ENCODE peak calls at places on chromosomes 2 and 18, in five cellular contexts. L, K, Q, S and M are unnamed samples.

GRCh38 chr2:18245375-18245774 is 315.1 kb downstream of the RDH14 start:
- DNase-seq in Q (no peak), K (no peak), S (no peak), L (no peak), M (no peak)

GRCh38 chr2:75680402-75680801 is 30.3 kb downstream of the GCFC2 start:
- DNase-seq in K (no peak), S (no peak), Q (no peak), L (no peak), M (no peak)

GRCh38 chr2:128646091-128646490 is 327.4 kb upstream of the HS6ST1 start:
- DNase-seq in L (no peak), K (no peak), Q (no peak), S (no peak), M (no peak)

GRCh38 chr2:27606611-27607010 is 22.2 kb downstream of the CCDC121 start:
- DNase-seq in L (no peak), K (no peak), S (no peak), Q (no peak), M (peak; percentile 83)

GRCh38 chr2:216922170-216922780 is 62.4 kb upstream of the TNP1 start:
- DNase-seq in Q (no peak), K (no peak), L (no peak), S (no peak), M (no peak)

GRCh38 chr2:133484106-133484505 is 84.2 kb downstream of the NCKAP5 start:
- DNase-seq in S (no peak), Q (no peak), L (no peak), K (no peak), M (peak; percentile 92)

GRCh38 chr2:112674229-112674628 is 28.5 kb downstream of the SLC20A1 start:
- DNase-seq in S (no peak), K (peak; percentile 58), L (no peak), Q (no peak), M (no peak)

GRCh38 chr2:72579595-72580180 is 246.1 kb downstream of the EXOC6B start:
- DNase-seq in Q (peak; percentile 27), K (peak; percentile 62), L (peak; percentile 74), S (no peak), M (peak; percentile 64)

GRCh38 chr2:36174920-36175319 is 180.7 kb upstream of the CRIM1 start:
- DNase-seq in K (no peak), Q (no peak), L (no peak), S (no peak), M (no peak)

GRCh38 chr2:195590199-195590865 is 66.7 kb upstream of the SLC39A10 start:
- DNase-seq in L (no peak), K (no peak), Q (no peak), S (no peak), M (no peak)

GRCh38 chr2:67938053-67938452 is 124.8 kb downstream of the C1D start:
- DNase-seq in K (no peak), L (no peak), Q (no peak), S (no peak), M (no peak)

DNA sequence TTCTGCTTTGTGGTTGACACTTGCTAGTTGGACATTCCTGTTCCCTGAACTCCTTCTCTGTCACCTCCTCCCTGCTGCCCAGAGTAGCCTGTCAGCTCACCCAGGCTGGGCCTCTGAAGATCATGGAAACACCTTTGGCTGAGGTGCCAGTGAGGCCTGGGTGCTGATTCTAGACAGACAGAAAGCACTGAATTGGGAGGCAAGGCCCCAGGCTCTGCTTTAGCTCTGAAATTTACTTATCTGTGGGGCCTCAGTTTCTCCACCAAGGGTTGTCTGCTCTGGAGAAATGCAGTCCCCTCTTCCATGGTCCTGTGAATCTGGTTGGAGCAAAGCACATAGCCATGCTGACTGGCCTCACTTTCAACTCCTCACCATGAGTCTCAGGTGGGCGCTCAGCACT is 104.6 kb upstream of the SIX3 start:
- DNase-seq in K (no peak), Q (no peak), L (no peak), S (no peak), M (no peak)
- TF ChIP-seq RCOR1 in K (no peak), Q (no peak), L (no peak), S (no peak), M (no peak)

GRCh38 chr2:32627441-32627900 is 379 bp upstream of the TTC27 start:
- DNase-seq in L (peak; percentile 36), K (no peak), Q (peak; percentile 68), S (no peak), M (peak; percentile 34)

GRCh38 chr2:32627901-32628645 is at the start of gene TTC27:
- DNase-seq in L (peak; percentile 97), K (peak; percentile 98), S (peak; percentile 81), Q (peak; percentile 98), M (peak; percentile 93)

GRCh38 chr2:32626591-32627221 is 1.1 kb upstream of the TTC27 start:
- DNase-seq in S (no peak), K (no peak), Q (peak; percentile 15), L (no peak), M (no peak)

GRCh38 chr2:32632089-32632488 is 4.2 kb downstream of the TTC27 start:
- DNase-seq in K (peak; percentile 75), L (peak; percentile 51), S (no peak), Q (no peak), M (peak; percentile 63)
- TF ChIP-seq RCOR1 in K (no peak), L (no peak), S (no peak), Q (no peak), M (no peak)

DNA sequence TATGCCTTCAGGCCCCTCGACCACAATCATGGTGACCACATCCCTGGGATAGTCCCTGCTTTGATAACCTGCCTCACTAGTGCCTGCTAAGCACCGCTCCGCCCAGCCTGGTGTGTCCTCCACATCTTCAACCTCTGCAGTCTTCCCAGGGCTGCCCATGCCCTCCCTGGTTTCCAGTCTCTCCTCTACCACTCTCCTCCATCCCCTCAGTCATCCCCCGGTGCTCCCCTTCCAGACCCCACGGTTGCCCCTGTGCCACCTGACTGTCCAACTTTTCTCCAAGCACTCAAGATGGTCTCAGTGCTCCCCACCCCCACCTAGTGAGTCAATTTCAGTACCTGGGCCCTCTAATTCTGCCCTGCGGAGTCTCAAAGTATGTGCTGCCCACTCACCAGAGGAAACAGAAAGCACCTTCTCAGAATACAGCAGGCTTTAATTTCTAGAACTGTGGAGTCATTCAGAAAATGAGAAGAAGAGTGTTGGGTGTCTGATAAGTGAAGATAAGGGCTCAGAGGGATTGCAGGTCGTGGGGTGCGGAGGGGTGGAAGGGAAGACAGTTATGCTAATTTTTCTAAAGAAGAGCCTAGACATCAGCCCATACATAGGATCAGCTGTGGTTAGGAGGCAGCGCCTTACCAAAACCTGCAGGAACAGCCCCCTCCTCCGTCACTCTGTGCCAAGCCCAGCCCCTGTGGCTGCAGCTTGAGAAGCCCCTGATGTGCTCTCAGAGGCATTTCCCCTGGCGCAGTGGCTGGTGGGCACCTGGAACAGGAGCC is 53.6 kb upstream of the CAB39 start:
- DNase-seq in L (no peak), S (peak; percentile 91), K (peak; percentile 92), Q (no peak), M (no peak)
- TF ChIP-seq RCOR1 in L (no peak), S (no peak), K (peak; percentile 89), Q (no peak), M (no peak)

GRCh38 chr2:105287692-105288091 is 41.8 kb downstream of the TGFBRAP1 start:
- DNase-seq in Q (peak; percentile 33), K (peak; percentile 72), L (peak; percentile 68), S (peak; percentile 4), M (peak; percentile 35)
- TF ChIP-seq RCOR1 in Q (no peak), K (no peak), L (no peak), S (no peak), M (no peak)

DNA sequence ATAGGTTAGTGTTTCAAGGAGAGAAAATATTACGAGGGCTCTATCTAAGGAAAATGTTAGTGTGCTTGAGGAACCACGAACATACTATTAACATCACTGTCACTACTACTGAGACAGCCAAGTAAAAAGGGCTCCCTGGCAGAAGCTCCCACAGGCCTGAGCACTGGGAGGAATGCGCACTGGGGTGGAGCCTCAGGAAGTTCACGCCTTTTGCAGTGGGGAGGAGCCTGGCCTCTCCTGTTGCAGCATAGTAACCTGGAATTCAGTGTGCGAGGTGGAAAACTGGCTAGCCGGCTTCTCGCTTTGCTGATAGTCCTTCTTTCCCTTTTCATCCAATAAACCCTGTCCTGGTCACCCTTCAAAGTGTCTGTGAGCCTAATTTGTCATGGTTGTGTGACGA is 250.3 kb downstream of the ERBB4 start:
- DNase-seq in K (no peak), S (no peak), L (no peak), Q (no peak), M (no peak)
- TF ChIP-seq RCOR1 in K (no peak), S (no peak), L (no peak), Q (no peak), M (no peak)

GRCh38 chr2:172864182-172864581 is 128.5 kb downstream of the RAPGEF4 start:
- DNase-seq in K (peak; percentile 66), S (peak; percentile 3), Q (no peak), L (peak; percentile 64), M (peak; percentile 51)
- TF ChIP-seq RCOR1 in K (no peak), S (no peak), Q (no peak), L (no peak), M (no peak)

GRCh38 chr18:39799010-39799409 is 2156.0 kb upstream of the PIK3C3 start:
- DNase-seq in L (peak; percentile 17), Q (no peak), S (no peak), K (no peak), M (no peak)
- TF ChIP-seq RCOR1 in L (no peak), Q (no peak), S (no peak), K (no peak), M (no peak)

DNA sequence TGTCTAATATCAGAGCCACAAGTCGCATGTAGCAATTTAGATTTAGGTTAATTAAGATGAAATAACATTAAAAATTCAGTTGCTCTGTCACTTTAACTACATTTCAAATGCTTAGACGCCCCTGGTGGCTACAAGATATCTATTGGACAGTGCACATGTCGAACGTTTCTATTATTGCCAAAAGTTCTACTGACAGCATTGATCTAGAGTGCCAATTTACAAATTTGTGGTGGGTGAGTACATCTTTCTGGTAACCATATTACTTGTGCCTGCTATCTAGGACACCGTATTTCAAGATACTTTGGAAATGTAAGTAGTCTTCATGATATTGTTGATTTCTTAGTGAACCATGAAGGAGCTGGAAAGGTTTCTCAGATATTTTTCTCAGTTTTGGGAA is 20.3 kb downstream of the PIK3C3 start:
- DNase-seq in S (no peak), K (no peak), L (no peak), Q (no peak), M (no peak)
- TF ChIP-seq RCOR1 in S (no peak), K (no peak), L (no peak), Q (no peak), M (no peak)